ENCODE peak calls at places on chromosomes 5 and 9, in eight cellular contexts. S, V, Z, Y, L, B, P and X are unnamed samples. For H3K27me3, the result is how much of the 10 kb centered on the place peaks cover.

GRCh38 chr9:137304383-137305059 is 2.5 kb upstream of the NRARP start:
- DNase-seq in S (peak), Y (no peak), P (no peak), B (no peak), Z (no peak), L (peak), V (peak), X (no peak)

GRCh38 chr5:59479084-59479483 is 414.4 kb downstream of the PDE4D start:
- DNase-seq in S (no peak), L (no peak), P (no peak), Z (no peak), Y (no peak), V (no peak), B (no peak), X (no peak)

GRCh38 chr9:109469646-109470358 is 28.3 kb downstream of the PTPN3 start:
- DNase-seq in S (peak), Z (peak), B (peak), P (peak), V (peak), L (no peak), Y (peak), X (no peak)

GRCh38 chr5:122492675-122493074 is 180.6 kb downstream of the SNCAIP start:
- DNase-seq in Y (no peak), L (no peak), P (no peak), V (no peak), S (no peak), Z (no peak), B (no peak), X (no peak)

GRCh38 chr9:99398241-99398640 is 176.2 kb downstream of the SEC61B start:
- DNase-seq in B (no peak), S (no peak), V (no peak), P (no peak), L (no peak), Z (no peak), Y (no peak), X (no peak)

GRCh38 chr9:129253820-129254381 is 75.8 kb upstream of the IER5L start:
- DNase-seq in V (peak), B (no peak), Z (peak), P (no peak), S (peak), L (peak), Y (no peak), X (no peak)

GRCh38 chr5:146877783-146878470 is 630 bp downstream of the PPP2R2B start:
- DNase-seq in Z (peak), B (no peak), S (peak), Y (peak), P (no peak), L (peak), V (peak), X (no peak)

GRCh38 chr9:97853844-97854695 is 1.0 kb downstream of the FOXE1 start:
- DNase-seq in L (peak), Y (no peak), V (no peak), S (peak), P (no peak), B (no peak), Z (no peak), X (no peak)

GRCh38 chr5:95022967-95023695 is 261.8 kb downstream of the MCTP1 start:
- DNase-seq in P (no peak), S (no peak), L (no peak), B (no peak), Z (peak), V (no peak), Y (no peak), X (no peak)

GRCh38 chr9:120583958-120584369 is 4.0 kb upstream of the CDK5RAP2 start:
- DNase-seq in V (no peak), S (no peak), Y (peak), B (peak), Z (peak), L (no peak), P (peak), X (no peak)

GRCh38 chr5:177449140-177450061 is 2.8 kb downstream of the PRR7 start:
- DNase-seq in Y (no peak), L (no peak), Z (no peak), P (no peak), V (no peak), B (no peak), S (no peak), X (no peak)
- H3K27me3 ChIP-seq in Y (under half), L (under half), Z (under half), P (under half), V (under half), B (under half), S (under half), X (under half)

GRCh38 chr5:150246424-150246823 is 43.1 kb downstream of the CAMK2A start:
- DNase-seq in V (no peak), P (no peak), B (no peak), Y (no peak), Z (no peak), S (no peak), L (no peak), X (no peak)
- H3K27me3 ChIP-seq in V (under half), P (under half), B (under half), Y (under half), Z (under half), S (under half), L (under half), X (under half)

GRCh38 chr9:124500028-124500795 is 7.0 kb downstream of the NR5A1 start:
- DNase-seq in B (no peak), S (no peak), V (no peak), Y (no peak), Z (no peak), L (peak), P (no peak), X (no peak)

GRCh38 chr9:124498040-124498439 is 9.2 kb downstream of the NR5A1 start:
- DNase-seq in V (no peak), Y (no peak), S (no peak), B (no peak), Z (no peak), L (no peak), P (no peak), X (no peak)

GRCh38 chr9:124499214-124499613 is 8.0 kb downstream of the NR5A1 start:
- DNase-seq in L (peak), Y (no peak), B (no peak), S (no peak), P (no peak), V (no peak), Z (no peak), X (no peak)

GRCh38 chr9:124497441-124497840 is 9.8 kb downstream of the NR5A1 start:
- DNase-seq in S (no peak), V (no peak), L (no peak), Z (no peak), Y (no peak), P (no peak), B (no peak), X (no peak)

DNA sequence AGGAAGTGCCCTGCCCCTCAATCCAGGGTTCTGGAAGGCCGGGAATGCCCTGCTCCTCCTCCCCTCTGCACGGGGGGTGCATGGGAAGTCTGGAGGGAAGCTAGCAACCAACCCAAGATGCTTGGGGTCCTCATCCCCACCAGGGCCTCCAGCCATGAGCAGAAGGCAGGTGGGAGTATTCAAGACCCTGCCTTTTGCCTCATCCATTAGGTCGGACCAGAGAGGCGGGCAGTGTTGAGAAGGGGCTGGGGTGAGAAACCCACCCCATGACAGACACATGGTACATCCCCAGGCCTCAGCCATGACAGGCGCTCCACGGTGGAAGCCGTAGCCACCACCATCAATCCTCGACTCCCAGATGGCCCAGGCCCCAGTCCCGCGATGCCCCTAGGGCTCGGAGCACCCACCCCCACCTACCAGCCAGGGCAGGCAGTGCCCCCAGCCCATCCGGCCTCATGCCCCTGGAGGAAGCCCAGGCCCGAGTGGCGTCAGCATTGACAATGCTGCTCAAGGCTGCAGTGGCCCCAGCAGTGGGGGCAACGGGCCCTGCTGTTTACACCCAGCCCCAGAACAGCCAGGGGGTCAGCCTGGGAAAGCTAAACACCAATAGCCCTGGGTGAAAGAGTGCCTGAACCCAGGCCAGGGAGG is 8.6 kb downstream of the NR5A1 start:
- DNase-seq in Y (no peak), L (no peak), V (no peak), Z (no peak), B (no peak), P (no peak), S (no peak), X (no peak)
- H3K27me3 ChIP-seq in Y (under half), L (under half), V (under half), Z (under half), B (under half), P (half or more), S (under half), X (under half)

DNA sequence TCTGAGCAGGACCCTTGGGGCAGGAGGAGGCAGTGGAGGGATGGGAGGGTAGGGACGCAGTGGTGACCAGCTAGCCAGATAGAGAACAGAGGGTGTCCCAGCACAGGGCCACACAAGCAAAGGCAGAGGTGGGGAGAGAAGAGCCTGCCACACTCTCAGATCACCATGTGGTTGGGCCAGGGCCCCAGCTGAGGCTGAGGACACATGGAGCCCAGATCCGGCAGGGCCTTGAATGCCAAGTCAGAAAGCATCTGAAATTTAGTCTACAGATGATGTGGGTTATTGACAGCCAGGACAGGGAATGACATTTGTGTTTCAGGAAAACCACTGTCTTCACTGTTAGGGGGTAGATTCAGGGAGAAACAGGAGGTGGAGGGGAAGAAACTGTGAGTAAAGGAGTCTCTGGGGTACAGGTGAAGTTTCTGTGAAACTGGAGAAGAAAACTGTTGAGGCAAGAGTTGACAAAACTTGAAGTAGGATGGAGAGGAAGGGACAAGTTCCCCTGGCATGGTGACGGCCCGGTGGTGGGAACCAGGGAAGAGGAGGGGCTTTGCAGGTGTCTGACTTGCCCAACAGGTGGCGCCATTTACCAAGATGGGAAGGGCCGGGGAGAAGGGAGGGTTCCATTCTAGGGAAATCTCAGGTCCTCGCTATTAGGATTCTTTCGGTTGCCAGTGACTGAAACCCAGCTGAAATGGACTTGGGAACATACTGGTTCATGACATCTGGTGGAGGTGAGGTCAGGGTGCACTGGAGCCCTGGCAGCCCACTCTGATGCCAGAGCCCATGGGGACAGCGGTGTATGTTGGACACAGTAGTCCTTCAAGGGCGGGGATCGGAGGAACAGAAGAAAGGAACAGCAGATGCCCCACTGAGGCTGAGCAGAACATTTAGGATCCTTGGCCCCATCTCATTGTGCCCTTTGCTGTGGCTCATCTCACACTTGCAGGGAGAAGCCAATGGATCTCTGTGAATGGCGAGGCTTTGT is 100.1 kb downstream of the KCNIP1 start:
- DNase-seq in Y (no peak), P (no peak), B (no peak), Z (peak), S (peak), L (no peak), V (no peak), X (no peak)
- H3K27me3 ChIP-seq in Y (under half), P (under half), B (under half), Z (under half), S (under half), L (under half), V (under half), X (under half)

GRCh38 chr9:38373679-38374078 is 18.8 kb upstream of the ALDH1B1 start:
- DNase-seq in V (no peak), Z (no peak), L (no peak), P (no peak), S (no peak), Y (no peak), B (no peak), X (no peak)
- H3K27me3 ChIP-seq in V (under half), Z (under half), L (under half), P (under half), S (under half), Y (under half), B (under half), X (under half)

DNA sequence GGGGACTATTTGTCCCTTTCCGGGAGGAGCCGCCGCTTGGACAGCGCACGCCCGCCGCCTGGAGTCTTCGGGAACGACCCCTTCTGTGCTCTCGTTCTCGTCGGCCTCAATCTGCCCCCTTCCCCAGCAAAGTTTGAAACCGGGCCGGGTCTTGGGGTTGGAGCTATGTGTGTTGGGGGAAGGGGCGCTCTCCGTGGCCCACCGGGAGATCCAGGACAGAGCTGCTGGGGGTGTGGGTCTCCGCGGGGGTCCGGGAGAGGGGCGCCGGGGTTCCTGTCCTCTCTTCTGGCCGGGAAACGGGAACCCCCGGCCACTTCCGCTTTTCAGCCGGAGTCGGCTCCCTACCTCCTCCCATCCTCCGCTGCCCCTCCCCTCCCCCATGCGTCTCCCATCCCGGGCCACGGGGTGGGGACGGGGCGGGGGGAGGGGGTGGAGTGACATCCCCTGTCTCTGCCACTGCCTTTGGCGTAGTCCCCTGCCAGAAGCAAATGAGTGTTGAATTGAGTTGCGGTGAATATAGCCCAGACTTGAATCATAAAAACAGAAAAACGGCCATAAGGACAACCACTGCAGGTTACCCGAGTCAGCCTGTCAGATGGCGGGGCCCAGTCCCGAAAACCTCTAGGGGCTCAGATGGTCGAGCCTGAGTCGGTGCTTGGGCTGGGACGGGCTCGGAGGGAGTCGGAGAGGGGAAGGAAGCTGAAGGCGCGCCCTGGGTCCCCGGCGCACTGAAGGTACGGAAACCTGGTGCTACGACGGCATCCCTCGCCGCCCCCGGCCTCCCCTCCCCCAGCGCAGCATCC is 1.1 kb downstream of the CPLX2 start:
- DNase-seq in Z (peak), V (no peak), P (no peak), B (no peak), Y (no peak), S (peak), L (peak), X (no peak)
- H3K27me3 ChIP-seq in Z (under half), V (under half), P (under half), B (under half), Y (under half), S (under half), L (under half), X (under half)

DNA sequence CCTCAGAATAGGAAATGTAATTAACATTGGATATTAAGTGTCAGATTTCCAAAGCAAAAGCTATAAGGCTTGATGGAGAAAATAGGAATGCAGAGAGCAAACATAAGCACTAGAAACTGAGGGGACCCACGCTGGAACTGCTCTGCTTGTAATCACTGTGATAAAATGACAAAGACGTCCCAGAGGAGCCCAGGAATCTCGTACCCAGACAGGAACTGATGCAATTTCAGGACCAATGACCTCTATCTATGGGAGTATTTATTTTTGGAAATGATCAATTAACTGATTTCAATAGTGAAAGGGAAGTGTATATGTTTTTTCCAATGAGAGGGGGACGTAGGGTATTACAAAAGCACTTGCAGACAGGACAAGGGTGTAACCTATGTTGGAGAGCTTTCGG is 714.5 kb upstream of the WWC1 start:
- DNase-seq in S (no peak), L (no peak), Y (no peak), B (no peak), V (no peak), Z (no peak), P (no peak), X (no peak)
- H3K27me3 ChIP-seq in S (under half), L (under half), Y (under half), B (under half), V (under half), Z (under half), P (under half), X (under half)

GRCh38 chr5:140024928-140025327 is 18.2 kb downstream of the NRG2 start:
- DNase-seq in Y (no peak), L (no peak), S (no peak), B (no peak), P (no peak), Z (no peak), V (no peak), X (no peak)

GRCh38 chr5:140025736-140026135 is 17.4 kb downstream of the NRG2 start:
- DNase-seq in L (no peak), S (no peak), Z (no peak), P (no peak), V (no peak), B (no peak), Y (no peak), X (no peak)

GRCh38 chr5:140023611-140024191 is 19.4 kb downstream of the NRG2 start:
- DNase-seq in L (no peak), V (no peak), S (no peak), P (no peak), Y (no peak), B (no peak), Z (no peak), X (no peak)

GRCh38 chr5:140027807-140028206 is 15.3 kb downstream of the NRG2 start:
- DNase-seq in Y (no peak), V (no peak), P (no peak), S (no peak), Z (no peak), L (no peak), B (no peak), X (no peak)
- H3K27me3 ChIP-seq in Y (under half), V (under half), P (under half), S (under half), Z (under half), L (under half), B (under half), X (under half)

GRCh38 chr5:130267926-130268325 is 363.7 kb downstream of the CHSY3 start:
- DNase-seq in V (no peak), L (no peak), Y (no peak), P (no peak), Z (no peak), S (no peak), B (no peak), X (no peak)

GRCh38 chr5:130272837-130273236 is 368.6 kb downstream of the CHSY3 start:
- DNase-seq in P (no peak), L (no peak), S (no peak), Y (no peak), B (no peak), Z (no peak), V (no peak), X (no peak)

GRCh38 chr5:130270786-130271185 is 366.5 kb downstream of the CHSY3 start:
- DNase-seq in Y (no peak), V (no peak), S (no peak), Z (no peak), L (no peak), P (no peak), B (no peak), X (no peak)

DNA sequence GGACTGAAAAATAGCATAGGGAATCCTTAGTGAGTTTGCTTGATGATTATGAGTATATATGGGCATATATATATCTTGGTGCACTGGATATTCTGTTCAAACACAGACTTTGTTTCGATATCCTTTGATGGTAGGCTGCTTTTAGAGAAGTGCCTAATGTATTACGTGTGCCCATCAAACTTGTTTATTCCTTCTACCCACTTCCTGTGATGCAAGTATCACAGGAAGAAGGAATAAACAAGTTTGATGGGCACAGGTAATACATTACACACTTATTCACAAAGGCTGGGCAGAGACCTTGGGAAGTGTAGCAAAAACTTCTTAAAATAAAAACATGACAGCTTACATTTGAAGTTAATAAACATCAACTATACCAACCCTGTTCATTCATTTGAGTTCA is 364.2 kb downstream of the CHSY3 start:
- DNase-seq in Z (no peak), Y (no peak), V (no peak), L (no peak), B (no peak), P (no peak), S (no peak), X (no peak)
- H3K27me3 ChIP-seq in Z (under half), Y (under half), V (under half), L (under half), B (under half), P (under half), S (under half), X (under half)